ENCODE peak calls at places on chromosomes 7 and 10, in five cellular contexts. B is mesothelial cell of epicardium, W is HL-60, R is uterus, A is tibial artery. S is an unnamed sample.

GRCh38 chr7:63067897-63068585 is 930.6 kb upstream of the ZNF722 start:
- DNase-seq in A (no peak), B (no peak), R (peak), W (no peak), S (no peak)

GRCh38 chr10:49488056-49488455 is 50.9 kb downstream of the ERCC6 start:
- DNase-seq in R (no peak), B (no peak), A (no peak), W (no peak), S (no peak)

GRCh38 chr10:44205072-44205471 is 179.8 kb downstream of the CXCL12 start:
- DNase-seq in B (no peak), A (no peak), W (no peak), R (no peak), S (no peak)

GRCh38 chr7:2701832-2702593 is 14.0 kb downstream of the AMZ1 start:
- DNase-seq in W (no peak), R (peak), A (peak), B (no peak), S (no peak)

GRCh38 chr7:143462045-143462444 is 15.6 kb upstream of the TAS2R41 start:
- DNase-seq in B (no peak), W (no peak), R (no peak), A (no peak), S (no peak)

GRCh38 chr7:138563808-138564207 is 103.7 kb downstream of the TRIM24 start:
- DNase-seq in W (no peak), B (no peak), A (no peak), R (no peak), S (no peak)

GRCh38 chr10:72906446-72906845 is 12.9 kb downstream of the OIT3 start:
- DNase-seq in B (no peak), W (no peak), R (no peak), A (no peak), S (no peak)

GRCh38 chr10:580796-581195 is 108.7 kb downstream of the DIP2C start:
- DNase-seq in B (no peak), R (peak), A (peak), W (no peak), S (no peak)

GRCh38 chr10:14926722-14927416 is 27.0 kb downstream of the DCLRE1C start:
- DNase-seq in B (no peak), W (no peak), R (no peak), A (no peak), S (no peak)

GRCh38 chr7:87689374-87689773 is 61.2 kb downstream of the RUNDC3B start:
- DNase-seq in A (no peak), B (no peak), R (no peak), W (no peak), S (no peak)

GRCh38 chr7:33917661-33918060 is 12.3 kb downstream of the BMPER start:
- DNase-seq in B (no peak), R (no peak), A (no peak), W (no peak), S (no peak)

GRCh38 chr7:155169081-155169480 is 99.0 kb downstream of the HTR5A start:
- DNase-seq in W (no peak), B (no peak), R (no peak), A (no peak), S (no peak)

DNA sequence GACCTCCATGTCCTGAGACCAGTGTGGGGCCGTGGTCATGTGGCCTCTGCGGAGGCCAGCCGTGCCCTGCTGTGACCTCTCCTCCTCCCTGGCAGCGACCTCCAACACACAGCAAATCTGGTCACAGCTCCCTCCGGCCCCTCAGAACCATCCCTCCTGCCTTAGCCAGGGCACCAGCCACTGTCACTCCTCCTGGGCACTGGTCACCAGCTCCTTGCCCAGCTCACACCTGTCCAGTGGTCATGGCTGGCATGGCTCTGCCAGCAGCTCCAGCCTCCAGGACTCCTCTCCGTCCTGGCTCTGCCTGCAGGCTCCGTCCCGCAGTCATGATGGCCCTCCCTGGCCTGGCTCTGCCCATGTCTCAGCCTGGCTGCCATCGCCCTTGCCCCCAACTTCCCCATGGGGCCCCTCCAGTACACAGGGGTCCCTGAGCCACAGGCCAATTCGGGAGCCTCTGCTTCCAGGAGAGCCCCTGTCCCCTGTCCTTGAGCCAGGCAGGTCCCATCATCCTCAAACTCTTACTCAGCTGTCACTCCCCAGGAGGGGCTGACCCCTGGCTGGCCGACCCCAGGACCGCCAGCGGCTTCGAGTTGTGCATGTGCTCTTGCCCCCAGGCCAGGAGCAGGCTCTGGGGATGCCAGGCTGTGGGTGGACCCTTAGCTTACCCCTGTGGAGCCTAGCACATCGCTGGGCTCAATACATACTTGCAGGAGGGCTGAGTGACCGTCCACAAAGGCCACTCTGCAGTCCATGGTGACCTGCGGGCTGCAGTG is 92.5 kb downstream of the TCERG1L start:
- DNase-seq in A (no peak), R (no peak), B (no peak), W (no peak), S (no peak)
- TF ChIP-seq CTCF in A (no peak), R (no peak), B (no peak), W (no peak), S (no peak)

GRCh38 chr10:78700816-78701520 is 367.8 kb upstream of the ZMIZ1 start:
- DNase-seq in A (no peak), B (no peak), R (no peak), W (no peak), S (no peak)
- TF ChIP-seq CTCF in A (no peak), B (no peak), R (no peak), W (no peak), S (no peak)

DNA sequence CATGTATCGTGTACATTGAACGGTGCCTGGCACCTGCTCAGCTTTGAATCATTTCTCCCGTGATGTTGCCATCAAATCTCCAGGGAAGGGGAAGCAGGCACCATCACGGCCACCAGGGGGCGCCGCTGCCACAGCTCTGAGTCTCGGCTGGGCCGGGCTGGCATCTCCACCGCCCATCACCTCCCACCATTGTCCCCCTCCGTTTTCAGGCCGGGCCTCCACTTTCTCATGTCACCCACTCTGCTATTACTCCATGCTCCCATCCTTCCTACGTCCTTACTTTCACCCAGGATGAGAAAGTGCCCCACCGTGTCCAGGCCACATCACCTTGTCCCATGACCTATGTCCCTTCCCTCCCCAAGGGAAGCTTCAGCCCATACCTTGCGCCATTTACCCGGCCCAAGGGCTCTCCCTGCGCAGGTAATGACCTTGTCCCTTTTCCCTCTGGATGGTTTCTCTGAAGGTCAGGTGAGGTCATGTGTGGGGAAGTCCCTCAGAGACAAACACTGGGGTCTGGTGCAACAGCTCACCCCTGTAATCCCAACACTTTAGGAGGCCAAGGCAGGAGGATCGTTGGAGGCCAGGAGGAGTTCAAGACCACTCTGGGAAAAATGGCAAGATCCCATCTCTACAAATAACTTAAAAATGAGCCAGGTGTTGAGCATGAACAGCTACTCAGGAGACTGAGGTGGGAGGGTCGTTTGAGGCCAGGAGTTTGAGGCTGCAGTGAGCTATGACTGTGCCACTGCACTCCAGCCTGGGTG is 31.8 kb upstream of the OCM2 start:
- DNase-seq in W (peak), A (peak), R (peak), B (peak), S (peak)
- TF ChIP-seq CTCF in W (peak), A (peak), R (peak), B (peak), S (peak)

DNA sequence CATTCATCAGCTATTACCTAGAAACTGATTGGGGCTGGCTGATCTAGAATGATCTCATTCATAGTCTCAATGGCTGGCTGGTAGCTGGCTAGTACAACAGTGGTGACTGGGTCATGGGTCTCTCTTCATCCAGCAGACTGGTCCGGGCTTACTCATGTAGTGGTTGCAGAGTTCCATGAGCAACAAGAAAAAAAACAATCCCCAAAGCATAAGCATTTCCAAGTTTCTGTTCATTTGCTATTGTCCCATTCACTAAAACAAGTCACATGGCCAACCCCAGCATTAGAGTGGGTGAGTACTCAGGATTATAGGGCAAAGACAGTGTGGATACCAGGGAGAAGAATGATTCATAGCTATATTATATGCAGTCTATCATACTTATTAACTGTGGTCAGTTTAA is 85.2 kb upstream of the SEMA3C start:
- DNase-seq in B (no peak), A (no peak), W (no peak), R (no peak), S (no peak)
- TF ChIP-seq CTCF in B (no peak), A (no peak), W (no peak), R (no peak), S (no peak)

S was measured in CD14-positive monocyte.